ENCODE peak calls at places on chromosomes 11 and 22, in eight cellular contexts. One of them, this sample, is unnamed.

GRCh38 chr11:75931124-75931523 is 116.1 kb downstream of the UVRAG start:
- DNase-seq in hepatocyte: no peak
- DNase-seq in GM23338: no peak
- DNase-seq in neural progenitor cell: no peak
- DNase-seq in PC-3: peak
- DNase-seq in HCT116: no peak
- DNase-seq in GM23248: peak
- DNase-seq in MM.1S: no peak
- DNase-seq in this sample: no peak

GRCh38 chr11:62217191-62217748 is 8.8 kb downstream of the SCGB2A1 start:
- DNase-seq in GM23338: peak
- DNase-seq in MM.1S: peak
- DNase-seq in GM23248: peak
- DNase-seq in neural progenitor cell: peak
- DNase-seq in hepatocyte: peak
- DNase-seq in PC-3: peak
- DNase-seq in HCT116: no peak
- DNase-seq in this sample: no peak

GRCh38 chr22:48577014-48577690 is 1250.5 kb downstream of the BRD1 start:
- DNase-seq in PC-3: no peak
- DNase-seq in MM.1S: no peak
- DNase-seq in hepatocyte: peak
- DNase-seq in neural progenitor cell: peak
- DNase-seq in GM23338: no peak
- DNase-seq in GM23248: no peak
- DNase-seq in HCT116: no peak
- DNase-seq in this sample: no peak

GRCh38 chr11:126432065-126432461 is 76.6 kb downstream of the ST3GAL4 start:
- DNase-seq in hepatocyte: no peak
- DNase-seq in neural progenitor cell: no peak
- DNase-seq in MM.1S: no peak
- DNase-seq in HCT116: no peak
- DNase-seq in PC-3: no peak
- DNase-seq in GM23338: no peak
- DNase-seq in GM23248: peak
- DNase-seq in this sample: no peak

GRCh38 chr11:44771252-44771734 is 44.5 kb downstream of the TSPAN18 start:
- DNase-seq in GM23248: no peak
- DNase-seq in neural progenitor cell: no peak
- DNase-seq in PC-3: no peak
- DNase-seq in HCT116: no peak
- DNase-seq in MM.1S: no peak
- DNase-seq in hepatocyte: no peak
- DNase-seq in GM23338: no peak
- DNase-seq in this sample: no peak

GRCh38 chr22:38056969-38057841 is at the start of gene PICK1:
- DNase-seq in MM.1S: peak
- DNase-seq in HCT116: peak
- DNase-seq in neural progenitor cell: peak
- DNase-seq in GM23248: peak
- DNase-seq in hepatocyte: peak
- DNase-seq in GM23338: peak
- DNase-seq in PC-3: peak
- DNase-seq in this sample: peak

GRCh38 chr22:39434243-39434653 is 22.6 kb upstream of the MGAT3 start:
- DNase-seq in hepatocyte: no peak
- DNase-seq in HCT116: no peak
- DNase-seq in GM23338: no peak
- DNase-seq in MM.1S: no peak
- DNase-seq in PC-3: no peak
- DNase-seq in GM23248: peak
- DNase-seq in neural progenitor cell: no peak
- DNase-seq in this sample: no peak

GRCh38 chr11:82927264-82927880 is 25.8 kb downstream of the DDIAS start:
- DNase-seq in GM23338: peak
- DNase-seq in MM.1S: peak
- DNase-seq in PC-3: peak
- DNase-seq in hepatocyte: peak
- DNase-seq in neural progenitor cell: peak
- DNase-seq in HCT116: peak
- DNase-seq in GM23248: peak
- DNase-seq in this sample: peak

GRCh38 chr22:17095538-17095937 is 10.7 kb downstream of the IL17RA start:
- DNase-seq in PC-3: no peak
- DNase-seq in neural progenitor cell: peak
- DNase-seq in hepatocyte: no peak
- DNase-seq in HCT116: no peak
- DNase-seq in GM23338: peak
- DNase-seq in GM23248: peak
- DNase-seq in MM.1S: no peak
- DNase-seq in this sample: peak

GRCh38 chr22:20012741-20013331 is 3.8 kb downstream of the ARVCF start:
- DNase-seq in HCT116: no peak
- DNase-seq in hepatocyte: no peak
- DNase-seq in GM23248: no peak
- DNase-seq in PC-3: no peak
- DNase-seq in GM23338: no peak
- DNase-seq in neural progenitor cell: no peak
- DNase-seq in MM.1S: no peak
- DNase-seq in this sample: no peak

GRCh38 chr11:73980001-73980960 is 2.4 kb downstream of the UCP2 start:
- DNase-seq in GM23248: no peak
- DNase-seq in GM23338: peak
- DNase-seq in PC-3: peak
- DNase-seq in MM.1S: peak
- DNase-seq in HCT116: no peak
- DNase-seq in neural progenitor cell: no peak
- DNase-seq in hepatocyte: peak
- DNase-seq in this sample: no peak

GRCh38 chr11:103928040-103928555 is 108.3 kb upstream of the DDI1 start:
- DNase-seq in GM23338: peak
- DNase-seq in neural progenitor cell: peak
- DNase-seq in HCT116: no peak
- DNase-seq in PC-3: no peak
- DNase-seq in GM23248: no peak
- DNase-seq in MM.1S: no peak
- DNase-seq in hepatocyte: no peak
- DNase-seq in this sample: no peak

GRCh38 chr11:103929168-103929903 is 107.1 kb upstream of the DDI1 start:
- DNase-seq in HCT116: no peak
- DNase-seq in hepatocyte: no peak
- DNase-seq in MM.1S: peak
- DNase-seq in GM23338: no peak
- DNase-seq in neural progenitor cell: no peak
- DNase-seq in GM23248: no peak
- DNase-seq in PC-3: no peak
- DNase-seq in this sample: no peak

GRCh38 chr11:103924166-103925013 is 112.0 kb upstream of the DDI1 start:
- DNase-seq in hepatocyte: no peak
- DNase-seq in HCT116: no peak
- DNase-seq in GM23338: no peak
- DNase-seq in neural progenitor cell: no peak
- DNase-seq in PC-3: no peak
- DNase-seq in GM23248: no peak
- DNase-seq in MM.1S: peak
- DNase-seq in this sample: no peak

GRCh38 chr11:103926990-103927389 is 109.5 kb upstream of the DDI1 start:
- DNase-seq in HCT116: no peak
- DNase-seq in GM23248: no peak
- DNase-seq in GM23338: no peak
- DNase-seq in hepatocyte: no peak
- DNase-seq in PC-3: no peak
- DNase-seq in neural progenitor cell: peak
- DNase-seq in MM.1S: no peak
- DNase-seq in this sample: no peak

DNA sequence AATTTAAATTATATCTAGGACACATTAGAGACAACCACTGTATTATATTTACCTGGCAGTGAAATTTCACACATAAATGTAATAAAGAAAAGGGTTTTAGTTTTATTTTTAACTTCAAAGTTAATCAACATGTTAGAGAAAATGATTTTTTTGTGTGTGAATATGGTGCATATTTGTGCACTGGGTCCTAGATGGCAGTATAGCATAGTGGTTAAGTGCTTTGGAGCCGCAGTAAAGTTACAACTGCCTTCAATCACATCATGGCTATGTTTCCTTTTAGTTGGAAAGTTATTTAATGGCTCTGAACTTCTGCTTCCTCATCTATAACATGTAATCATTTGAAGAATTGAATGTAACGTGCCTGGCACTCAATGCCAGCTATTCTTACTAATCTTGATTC is 108.9 kb upstream of the DDI1 start:
- DNase-seq in neural progenitor cell: no peak
- DNase-seq in hepatocyte: no peak
- DNase-seq in MM.1S: peak
- DNase-seq in PC-3: peak
- DNase-seq in GM23248: peak
- DNase-seq in HCT116: no peak
- DNase-seq in GM23338: peak
- DNase-seq in this sample: peak
- TF ChIP-seq EZH2phosphoT487 in neural progenitor cell: no peak
- TF ChIP-seq EZH2phosphoT487 in hepatocyte: no peak
- TF ChIP-seq EZH2phosphoT487 in MM.1S: no peak
- TF ChIP-seq EZH2phosphoT487 in PC-3: no peak
- TF ChIP-seq EZH2phosphoT487 in GM23248: no peak
- TF ChIP-seq EZH2phosphoT487 in HCT116: no peak
- TF ChIP-seq EZH2phosphoT487 in GM23338: no peak
- TF ChIP-seq EZH2phosphoT487 in this sample: no peak

GRCh38 chr11:68090706-68091105 is 30.5 kb downstream of the CHKA start:
- DNase-seq in neural progenitor cell: no peak
- DNase-seq in GM23248: no peak
- DNase-seq in MM.1S: no peak
- DNase-seq in GM23338: no peak
- DNase-seq in hepatocyte: no peak
- DNase-seq in HCT116: no peak
- DNase-seq in PC-3: peak
- DNase-seq in this sample: no peak
- TF ChIP-seq EZH2phosphoT487 in neural progenitor cell: no peak
- TF ChIP-seq EZH2phosphoT487 in GM23248: no peak
- TF ChIP-seq EZH2phosphoT487 in MM.1S: no peak
- TF ChIP-seq EZH2phosphoT487 in GM23338: no peak
- TF ChIP-seq EZH2phosphoT487 in hepatocyte: no peak
- TF ChIP-seq EZH2phosphoT487 in HCT116: no peak
- TF ChIP-seq EZH2phosphoT487 in PC-3: no peak
- TF ChIP-seq EZH2phosphoT487 in this sample: no peak

GRCh38 chr11:111515591-111515990 is 1.0 kb downstream of the HOATZ start:
- DNase-seq in neural progenitor cell: peak
- DNase-seq in HCT116: no peak
- DNase-seq in GM23338: no peak
- DNase-seq in MM.1S: no peak
- DNase-seq in hepatocyte: no peak
- DNase-seq in PC-3: no peak
- DNase-seq in GM23248: no peak
- DNase-seq in this sample: no peak

GRCh38 chr11:111513240-111513605 is 1.0 kb upstream of the BTG4 start:
- DNase-seq in MM.1S: no peak
- DNase-seq in GM23248: no peak
- DNase-seq in PC-3: no peak
- DNase-seq in hepatocyte: no peak
- DNase-seq in neural progenitor cell: no peak
- DNase-seq in HCT116: no peak
- DNase-seq in GM23338: no peak
- DNase-seq in this sample: no peak

GRCh38 chr11:111514216-111515031 is at the start of gene HOATZ:
- DNase-seq in GM23248: no peak
- DNase-seq in neural progenitor cell: peak
- DNase-seq in hepatocyte: peak
- DNase-seq in PC-3: no peak
- DNase-seq in MM.1S: no peak
- DNase-seq in GM23338: peak
- DNase-seq in HCT116: no peak
- DNase-seq in this sample: peak

GRCh38 chr11:111510311-111510710 is 1.9 kb downstream of the BTG4 start:
- DNase-seq in MM.1S: no peak
- DNase-seq in neural progenitor cell: no peak
- DNase-seq in PC-3: no peak
- DNase-seq in hepatocyte: no peak
- DNase-seq in GM23248: no peak
- DNase-seq in HCT116: no peak
- DNase-seq in GM23338: no peak
- DNase-seq in this sample: no peak

DNA sequence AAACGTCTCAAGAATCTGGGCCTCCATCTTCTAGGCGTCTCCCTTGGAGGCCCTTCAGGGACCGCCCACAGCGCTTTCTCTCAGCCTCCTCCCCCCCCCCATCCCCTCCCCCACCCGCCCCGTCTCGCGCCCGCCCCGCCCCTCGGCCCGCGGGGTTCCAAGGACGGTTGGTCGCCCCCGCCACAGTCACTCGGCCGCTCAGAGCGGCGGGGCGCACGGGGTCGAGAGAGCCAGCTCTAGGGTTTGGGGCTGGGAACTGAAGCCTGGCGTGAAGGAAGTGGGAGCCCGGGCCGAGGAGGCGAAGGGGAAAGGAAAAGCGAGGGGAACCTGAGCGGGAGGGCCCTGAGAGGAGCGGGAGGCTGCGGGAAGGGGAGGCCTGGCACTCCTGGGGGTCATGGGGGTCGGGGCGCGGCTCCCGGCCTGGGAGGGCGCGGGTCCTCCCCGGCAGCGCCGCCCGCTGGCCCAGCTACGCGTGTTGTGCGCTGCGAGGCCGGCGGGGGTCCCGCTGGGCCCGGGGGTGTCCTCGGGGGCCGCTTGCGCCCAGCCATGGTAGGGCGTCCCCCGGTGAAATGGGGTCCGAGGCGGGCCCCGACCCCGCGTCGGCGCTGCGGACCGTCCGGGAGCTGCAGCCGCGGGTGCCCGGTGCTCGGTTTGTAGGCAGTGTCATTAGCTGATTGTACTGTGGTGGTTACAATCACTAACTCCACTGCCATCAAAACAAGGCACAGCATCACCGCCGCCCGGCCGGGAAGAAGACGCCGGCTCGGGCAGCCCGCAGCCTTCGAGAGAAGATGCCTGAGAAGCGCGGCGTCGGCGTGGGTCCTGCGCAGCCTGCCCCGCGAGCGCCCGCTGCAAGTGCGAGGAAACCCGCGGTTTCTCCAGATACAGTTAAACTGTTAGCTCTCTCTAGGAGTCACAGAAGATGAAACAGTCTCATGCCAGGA is at the start of gene BTG4:
- DNase-seq in MM.1S: peak
- DNase-seq in neural progenitor cell: peak
- DNase-seq in PC-3: no peak
- DNase-seq in GM23338: peak
- DNase-seq in hepatocyte: peak
- DNase-seq in HCT116: no peak
- DNase-seq in GM23248: peak
- DNase-seq in this sample: peak
- TF ChIP-seq EZH2phosphoT487 in MM.1S: no peak
- TF ChIP-seq EZH2phosphoT487 in neural progenitor cell: peak
- TF ChIP-seq EZH2phosphoT487 in PC-3: no peak
- TF ChIP-seq EZH2phosphoT487 in GM23338: no peak
- TF ChIP-seq EZH2phosphoT487 in hepatocyte: no peak
- TF ChIP-seq EZH2phosphoT487 in HCT116: no peak
- TF ChIP-seq EZH2phosphoT487 in GM23248: no peak
- TF ChIP-seq EZH2phosphoT487 in this sample: no peak

GRCh38 chr11:106789406-106789805 is 228.9 kb downstream of the GUCY1A2 start:
- DNase-seq in HCT116: no peak
- DNase-seq in hepatocyte: no peak
- DNase-seq in PC-3: no peak
- DNase-seq in GM23338: no peak
- DNase-seq in GM23248: no peak
- DNase-seq in MM.1S: no peak
- DNase-seq in neural progenitor cell: no peak
- DNase-seq in this sample: no peak

GRCh38 chr11:106787454-106787853 is 230.8 kb downstream of the GUCY1A2 start:
- DNase-seq in PC-3: no peak
- DNase-seq in HCT116: no peak
- DNase-seq in MM.1S: no peak
- DNase-seq in hepatocyte: no peak
- DNase-seq in GM23248: no peak
- DNase-seq in GM23338: no peak
- DNase-seq in neural progenitor cell: no peak
- DNase-seq in this sample: no peak

GRCh38 chr11:106786251-106786650 is 232.0 kb downstream of the GUCY1A2 start:
- DNase-seq in MM.1S: no peak
- DNase-seq in GM23338: no peak
- DNase-seq in GM23248: peak
- DNase-seq in PC-3: no peak
- DNase-seq in HCT116: no peak
- DNase-seq in hepatocyte: no peak
- DNase-seq in neural progenitor cell: no peak
- DNase-seq in this sample: no peak
- TF ChIP-seq EZH2phosphoT487 in MM.1S: no peak
- TF ChIP-seq EZH2phosphoT487 in GM23338: no peak
- TF ChIP-seq EZH2phosphoT487 in GM23248: no peak
- TF ChIP-seq EZH2phosphoT487 in PC-3: no peak
- TF ChIP-seq EZH2phosphoT487 in HCT116: no peak
- TF ChIP-seq EZH2phosphoT487 in hepatocyte: no peak
- TF ChIP-seq EZH2phosphoT487 in neural progenitor cell: no peak
- TF ChIP-seq EZH2phosphoT487 in this sample: no peak

This sample was measured in SK-N-SH.